ENCODE peak calls at places on chromosomes 11 and 22, in five cellular contexts. S, L, Z, D and E are unnamed samples.
A peak's percentile ranks its signal among the peaks of the same experiment; 100 is the strongest.

GRCh38 chr11:76560219-76560618 is 110.3 kb downstream of the LRRC32 start:
- DNase-seq in L (no peak), D (no peak), Z (no peak), S (no peak), E (peak; percentile 29)

GRCh38 chr22:30865656-30866055 is 102.9 kb downstream of the MORC2 start:
- DNase-seq in S (no peak), L (no peak), Z (no peak), D (no peak), E (no peak)

GRCh38 chr22:37223965-37224551 is 11.8 kb upstream of the SSTR3 start:
- DNase-seq in S (no peak), L (no peak), Z (no peak), D (no peak), E (no peak)

GRCh38 chr11:19929655-19930054 is 217.0 kb downstream of the NAV2 start:
- DNase-seq in L (no peak), S (peak; percentile 63), Z (no peak), D (no peak), E (peak; percentile 47)

GRCh38 chr11:66371627-66372415 is at the start of gene SLC29A2:
- DNase-seq in Z (peak; percentile 98), L (peak; percentile 90), D (peak; percentile 76), S (no peak), E (peak; percentile 51)

GRCh38 chr11:12211331-12212065 is 101.1 kb downstream of the MICAL2 start:
- DNase-seq in L (no peak), Z (no peak), S (no peak), D (no peak), E (no peak)

GRCh38 chr22:45572444-45572843 is 69.8 kb downstream of the FBLN1 start:
- DNase-seq in S (no peak), L (no peak), D (peak; percentile 83), Z (no peak), E (no peak)

GRCh38 chr22:37054078-37054440 is 2.5 kb downstream of the KCTD17 start:
- DNase-seq in S (no peak), D (no peak), Z (no peak), L (no peak), E (no peak)

GRCh38 chr22:22666307-22667091 is 22.1 kb downstream of the GGTLC2 start:
- DNase-seq in Z (peak; percentile 40), S (peak; percentile 46), L (no peak), D (no peak), E (no peak)

GRCh38 chr22:43342347-43343261 is 568 bp downstream of the SCUBE1 start:
- DNase-seq in S (no peak), L (no peak), D (no peak), Z (no peak), E (no peak)

GRCh38 chr11:58574851-58575250 is 805 bp downstream of the LPXN start:
- DNase-seq in D (no peak), Z (no peak), L (no peak), S (peak; percentile 61), E (peak; percentile 10)

GRCh38 chr11:103682318-103683184 is 353.9 kb upstream of the DDI1 start:
- DNase-seq in L (peak; percentile 70), D (peak; percentile 54), Z (peak; percentile 89), S (peak; percentile 75), E (peak; percentile 74)

GRCh38 chr11:2267306-2267861 is 3.0 kb downstream of the ASCL2 start:
- DNase-seq in L (no peak), D (no peak), Z (no peak), S (no peak), E (no peak)

GRCh38 chr11:114011443-114011842 is 36.5 kb downstream of the HTR3A start:
- DNase-seq in D (no peak), S (no peak), Z (no peak), L (no peak), E (no peak)

GRCh38 chr11:72673943-72674828 is at the start of gene PDE2A:
- DNase-seq in L (no peak), Z (peak; percentile 79), D (no peak), S (no peak), E (no peak)

GRCh38 chr11:75323609-75324008 is 27.9 kb downstream of the ARRB1 start:
- DNase-seq in S (no peak), L (no peak), Z (peak; percentile 31), D (no peak), E (no peak)

GRCh38 chr11:75319035-75319877 is 32.2 kb downstream of the ARRB1 start:
- DNase-seq in D (peak; percentile 13), L (no peak), S (peak; percentile 32), Z (no peak), E (no peak)

GRCh38 chr11:75317446-75318122 is 33.9 kb downstream of the ARRB1 start:
- DNase-seq in Z (peak; percentile 56), L (no peak), D (no peak), S (no peak), E (no peak)

GRCh38 chr11:75320046-75320618 is 31.3 kb downstream of the ARRB1 start:
- DNase-seq in D (no peak), L (no peak), Z (no peak), S (no peak), E (no peak)

DNA sequence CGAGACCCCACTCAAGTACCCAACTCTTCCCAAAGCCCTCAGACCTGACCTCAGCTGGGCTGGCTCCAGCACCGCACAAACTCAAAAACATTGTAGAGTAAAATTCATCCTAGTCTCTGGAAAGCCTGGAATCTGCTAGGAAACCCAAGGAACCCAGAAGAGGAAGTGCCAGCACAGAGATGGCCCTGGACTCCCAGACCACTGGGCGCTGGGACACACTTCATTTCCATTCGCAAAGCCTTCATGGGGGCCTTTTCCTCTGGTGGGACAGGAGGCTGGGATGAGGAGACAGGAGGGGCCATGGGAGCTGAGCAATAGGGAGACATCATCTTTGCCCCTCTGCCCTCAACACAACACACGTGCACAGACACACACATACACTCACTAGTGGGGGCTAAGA is 30.8 kb downstream of the ARRB1 start:
- DNase-seq in Z (no peak), L (no peak), D (no peak), S (no peak), E (no peak)
- H2AK5ac ChIP-seq in Z (no peak overlapping the region), L (no peak overlapping the region), D (no peak overlapping the region), S (no peak overlapping the region), E (no peak overlapping the region)

DNA sequence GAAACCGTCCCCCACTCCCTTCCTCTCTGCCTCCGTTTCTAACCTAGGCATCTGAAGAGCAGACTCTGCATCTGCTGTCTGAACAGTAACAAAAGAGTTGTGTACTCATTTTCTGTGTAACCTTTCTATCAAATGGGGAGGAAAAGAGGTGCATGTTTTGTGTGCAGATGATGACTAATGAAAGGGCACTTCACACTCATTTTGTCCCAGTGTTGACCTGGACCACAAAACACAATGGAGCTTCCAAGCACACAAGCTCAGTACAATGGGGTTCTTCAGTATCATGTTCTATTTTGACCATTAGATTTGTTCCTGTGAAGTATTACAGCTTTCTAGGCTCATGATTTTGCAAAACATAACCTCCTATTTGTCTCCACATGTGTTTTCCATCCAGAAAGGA is 13.0 kb downstream of the JHY start:
- DNase-seq in D (no peak), L (no peak), S (no peak), Z (no peak), E (no peak)
- H3K23ac ChIP-seq in D (no peak overlapping the region), L (no peak overlapping the region), S (no peak overlapping the region), Z (no peak overlapping the region), E (no peak overlapping the region)

DNA sequence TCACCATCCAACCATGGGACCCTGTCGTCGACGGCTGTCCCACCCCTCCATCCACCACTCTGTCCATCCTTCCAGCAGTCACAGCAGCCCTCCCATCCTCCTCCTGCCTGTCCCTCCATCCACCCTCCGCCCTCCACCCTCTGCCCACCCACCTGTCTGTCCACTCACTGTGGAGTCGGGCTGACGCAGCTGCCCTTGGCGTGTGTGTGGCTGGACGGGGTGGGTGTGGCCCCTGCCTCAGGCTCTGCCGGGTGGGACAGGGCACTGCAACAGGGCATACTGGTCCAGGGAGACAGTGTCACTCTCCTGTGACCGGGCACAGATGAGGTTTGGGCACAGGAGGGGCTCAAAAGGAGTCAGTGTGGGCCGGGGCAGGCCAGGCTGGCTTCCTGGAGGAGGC is 1.9 kb downstream of the PKP3 start:
- DNase-seq in Z (no peak), S (no peak), L (no peak), D (no peak), E (no peak)
- H2AK5ac ChIP-seq in Z (no peak overlapping the region), S (peak overlapping the region; percentile 58), L (peak overlapping the region; percentile 97), D (peak overlapping the region; percentile 63), E (no peak overlapping the region)

GRCh38 chr22:27935897-27936296 is 16.8 kb upstream of the PITPNB start:
- DNase-seq in L (no peak), S (no peak), D (no peak), Z (no peak), E (no peak)

GRCh38 chr22:27933186-27933983 is 14.3 kb upstream of the PITPNB start:
- DNase-seq in L (no peak), Z (no peak), S (no peak), D (no peak), E (no peak)

GRCh38 chr22:27941143-27941542 is 22.1 kb upstream of the PITPNB start:
- DNase-seq in L (no peak), D (no peak), Z (no peak), S (no peak), E (no peak)

GRCh38 chr22:27934069-27934468 is 15.0 kb upstream of the PITPNB start:
- DNase-seq in Z (peak; percentile 21), L (no peak), S (no peak), D (no peak), E (no peak)

DNA sequence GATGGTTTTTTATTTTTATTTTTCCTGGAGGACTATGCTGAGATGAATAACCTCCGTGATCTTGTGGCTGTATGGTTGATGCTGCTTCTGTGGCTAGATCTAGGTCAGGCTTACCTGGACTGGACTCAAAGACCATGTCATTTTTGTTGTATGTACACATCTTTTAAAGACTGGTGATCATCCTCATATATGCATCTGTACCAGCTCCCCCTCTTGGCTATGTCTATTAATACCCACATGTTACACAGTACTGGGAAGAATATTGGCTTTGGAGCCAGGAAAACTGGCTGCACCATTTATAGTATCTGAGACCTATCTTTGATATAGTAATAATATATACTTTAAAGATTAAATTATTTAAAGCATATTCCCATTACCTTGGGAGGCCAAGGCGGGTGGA is 18.4 kb upstream of the PITPNB start:
- DNase-seq in Z (no peak), D (no peak), S (no peak), L (no peak), E (no peak)
- H3K23ac ChIP-seq in Z (no peak overlapping the region), D (no peak overlapping the region), S (no peak overlapping the region), L (no peak overlapping the region), E (no peak overlapping the region)

GRCh38 chr11:65121865-65122696 is at the start of the genes FAU and MRPL49:
- DNase-seq in L (peak; percentile 94), D (peak; percentile 99), S (peak; percentile 96), Z (peak; percentile 98), E (peak; percentile 96)
- H2AK5ac ChIP-seq in L (peak within 1 kb of the TSS; percentile 13), D (peak within 1 kb of the TSS; percentile 85), S (peak within 1 kb of the TSS; percentile 92), Z (peak within 1 kb of the TSS; percentile 79), E (peak within 1 kb of the TSS; percentile 55)